ENCODE peak calls at places on chromosomes 13 and 19, in five cellular contexts. One of them, this sample, is unnamed.

GRCh38 chr19:29380581-29380980 is 145.2 kb upstream of the VSTM2B start:
- DNase-seq in trophoblast cell: no peak
- DNase-seq in H1: no peak
- DNase-seq in H9: peak
- DNase-seq in neuronal stem cell: no peak
- DNase-seq in this sample: no peak

GRCh38 chr19:4326837-4327251 is 11.8 kb downstream of the STAP2 start:
- DNase-seq in H9: peak
- DNase-seq in neuronal stem cell: peak
- DNase-seq in H1: peak
- DNase-seq in trophoblast cell: no peak
- DNase-seq in this sample: no peak

GRCh38 chr13:109072505-109072904 is 443.1 kb downstream of the MYO16 start:
- DNase-seq in trophoblast cell: peak
- DNase-seq in H9: no peak
- DNase-seq in H1: no peak
- DNase-seq in neuronal stem cell: no peak
- DNase-seq in this sample: no peak

GRCh38 chr13:113139580-113139979 is 17.0 kb downstream of the F10 start:
- DNase-seq in H9: no peak
- DNase-seq in trophoblast cell: no peak
- DNase-seq in neuronal stem cell: no peak
- DNase-seq in H1: no peak
- DNase-seq in this sample: no peak

GRCh38 chr19:39398297-39398864 is 7.2 kb downstream of the MED29 start:
- DNase-seq in neuronal stem cell: no peak
- DNase-seq in H9: no peak
- DNase-seq in H1: no peak
- DNase-seq in trophoblast cell: peak
- DNase-seq in this sample: peak

GRCh38 chr19:16142032-16142580 is 1.4 kb upstream of the HSH2D start:
- DNase-seq in H1: no peak
- DNase-seq in trophoblast cell: no peak
- DNase-seq in H9: no peak
- DNase-seq in neuronal stem cell: no peak
- DNase-seq in this sample: no peak

GRCh38 chr13:78160793-78161192 is 242.2 kb upstream of the EDNRB start:
- DNase-seq in trophoblast cell: peak
- DNase-seq in neuronal stem cell: no peak
- DNase-seq in H1: no peak
- DNase-seq in H9: no peak
- DNase-seq in this sample: peak

GRCh38 chr19:10112895-10113591 is 1.6 kb downstream of the P2RY11 start:
- DNase-seq in H1: peak
- DNase-seq in neuronal stem cell: no peak
- DNase-seq in trophoblast cell: peak
- DNase-seq in H9: peak
- DNase-seq in this sample: no peak

GRCh38 chr19:19405919-19406877 is 723 bp downstream of the GATAD2A start:
- DNase-seq in trophoblast cell: peak
- DNase-seq in neuronal stem cell: peak
- DNase-seq in H9: peak
- DNase-seq in H1: peak
- DNase-seq in this sample: peak

GRCh38 chr19:35868172-35868822 is at the start of gene APLP1:
- DNase-seq in neuronal stem cell: peak
- DNase-seq in H1: peak
- DNase-seq in trophoblast cell: peak
- DNase-seq in H9: peak
- DNase-seq in this sample: peak

GRCh38 chr13:40187836-40188591 is 478.4 kb downstream of the FOXO1 start:
- DNase-seq in H9: peak
- DNase-seq in H1: no peak
- DNase-seq in trophoblast cell: no peak
- DNase-seq in neuronal stem cell: no peak
- DNase-seq in this sample: no peak

GRCh38 chr13:94858856-94859811 is 146.8 kb upstream of the SOX21 start:
- DNase-seq in neuronal stem cell: no peak
- DNase-seq in H9: peak
- DNase-seq in trophoblast cell: no peak
- DNase-seq in H1: no peak
- DNase-seq in this sample: peak

GRCh38 chr13:42274386-42275097 is 2.6 kb downstream of the AKAP11 start:
- DNase-seq in H1: no peak
- DNase-seq in neuronal stem cell: no peak
- DNase-seq in trophoblast cell: no peak
- DNase-seq in H9: no peak
- DNase-seq in this sample: no peak

GRCh38 chr19:5877869-5878268 is 7.5 kb upstream of the FUT5 start:
- DNase-seq in neuronal stem cell: peak
- DNase-seq in trophoblast cell: no peak
- DNase-seq in H1: no peak
- DNase-seq in H9: no peak
- DNase-seq in this sample: no peak

GRCh38 chr13:114124921-114125320 is 7.5 kb downstream of the RASA3 start:
- DNase-seq in trophoblast cell: no peak
- DNase-seq in neuronal stem cell: no peak
- DNase-seq in H9: no peak
- DNase-seq in H1: no peak
- DNase-seq in this sample: peak

GRCh38 chr13:101785858-101786257 is 333.4 kb downstream of the ITGBL1 start:
- DNase-seq in neuronal stem cell: peak
- DNase-seq in H9: peak
- DNase-seq in trophoblast cell: no peak
- DNase-seq in H1: peak
- DNase-seq in this sample: peak

GRCh38 chr19:11288349-11288748 is 7.6 kb upstream of the TSPAN16 start:
- DNase-seq in trophoblast cell: peak
- DNase-seq in neuronal stem cell: no peak
- DNase-seq in H9: no peak
- DNase-seq in H1: no peak
- DNase-seq in this sample: peak

GRCh38 chr19:17721821-17722220 is 2.5 kb downstream of the MAP1S start:
- DNase-seq in H1: no peak
- DNase-seq in neuronal stem cell: no peak
- DNase-seq in trophoblast cell: no peak
- DNase-seq in H9: no peak
- DNase-seq in this sample: peak

GRCh38 chr19:10773969-10774368 is 56.1 kb downstream of the DNM2 start:
- DNase-seq in neuronal stem cell: no peak
- DNase-seq in H1: no peak
- DNase-seq in H9: no peak
- DNase-seq in trophoblast cell: peak
- DNase-seq in this sample: no peak

GRCh38 chr13:73972503-73972902 is 161.7 kb downstream of the KLF12 start:
- DNase-seq in trophoblast cell: no peak
- DNase-seq in H9: no peak
- DNase-seq in H1: no peak
- DNase-seq in neuronal stem cell: no peak
- DNase-seq in this sample: no peak

GRCh38 chr13:82688400-82688999 is 1193.8 kb downstream of the SLITRK1 start:
- DNase-seq in H1: no peak
- DNase-seq in H9: no peak
- DNase-seq in trophoblast cell: no peak
- DNase-seq in neuronal stem cell: no peak
- DNase-seq in this sample: peak

GRCh38 chr19:35932291-35932936 is 3.8 kb upstream of the LRFN3 start:
- DNase-seq in H1: no peak
- DNase-seq in H9: no peak
- DNase-seq in trophoblast cell: no peak
- DNase-seq in neuronal stem cell: no peak
- DNase-seq in this sample: no peak

GRCh38 chr13:109275848-109276247 is 510.5 kb downstream of the IRS2 start:
- DNase-seq in H1: no peak
- DNase-seq in neuronal stem cell: no peak
- DNase-seq in H9: peak
- DNase-seq in trophoblast cell: no peak
- DNase-seq in this sample: peak

GRCh38 chr19:6238643-6239281 is 41.0 kb downstream of the MLLT1 start:
- DNase-seq in trophoblast cell: no peak
- DNase-seq in H1: no peak
- DNase-seq in neuronal stem cell: no peak
- DNase-seq in H9: no peak
- DNase-seq in this sample: no peak

GRCh38 chr13:25905411-25906010 is 146.3 kb downstream of the SHISA2 start:
- DNase-seq in H9: no peak
- DNase-seq in neuronal stem cell: no peak
- DNase-seq in H1: no peak
- DNase-seq in trophoblast cell: no peak
- DNase-seq in this sample: no peak

GRCh38 chr19:37885392-37885791 is 21.0 kb downstream of the WDR87 start:
- DNase-seq in neuronal stem cell: no peak
- DNase-seq in H1: no peak
- DNase-seq in trophoblast cell: no peak
- DNase-seq in H9: no peak
- DNase-seq in this sample: no peak

GRCh38 chr13:99191336-99191899 is 9.2 kb upstream of the UBAC2 start:
- DNase-seq in trophoblast cell: peak
- DNase-seq in H1: no peak
- DNase-seq in H9: no peak
- DNase-seq in neuronal stem cell: no peak
- DNase-seq in this sample: no peak

GRCh38 chr19:47503130-47503822 is 11.6 kb downstream of the NAPA start:
- DNase-seq in neuronal stem cell: no peak
- DNase-seq in H9: no peak
- DNase-seq in trophoblast cell: no peak
- DNase-seq in H1: no peak
- DNase-seq in this sample: no peak

GRCh38 chr19:5186293-5187050 is 154.1 kb downstream of the PTPRS start:
- DNase-seq in H1: no peak
- DNase-seq in H9: no peak
- DNase-seq in trophoblast cell: peak
- DNase-seq in neuronal stem cell: no peak
- DNase-seq in this sample: no peak

GRCh38 chr13:24910502-24911134 is 146.6 kb downstream of the RNF17 start:
- DNase-seq in H9: no peak
- DNase-seq in trophoblast cell: no peak
- DNase-seq in H1: no peak
- DNase-seq in neuronal stem cell: no peak
- DNase-seq in this sample: no peak

GRCh38 chr13:106493569-106493968 is 41.9 kb downstream of the EFNB2 start:
- DNase-seq in H9: no peak
- DNase-seq in trophoblast cell: peak
- DNase-seq in H1: no peak
- DNase-seq in neuronal stem cell: no peak
- DNase-seq in this sample: no peak

DNA sequence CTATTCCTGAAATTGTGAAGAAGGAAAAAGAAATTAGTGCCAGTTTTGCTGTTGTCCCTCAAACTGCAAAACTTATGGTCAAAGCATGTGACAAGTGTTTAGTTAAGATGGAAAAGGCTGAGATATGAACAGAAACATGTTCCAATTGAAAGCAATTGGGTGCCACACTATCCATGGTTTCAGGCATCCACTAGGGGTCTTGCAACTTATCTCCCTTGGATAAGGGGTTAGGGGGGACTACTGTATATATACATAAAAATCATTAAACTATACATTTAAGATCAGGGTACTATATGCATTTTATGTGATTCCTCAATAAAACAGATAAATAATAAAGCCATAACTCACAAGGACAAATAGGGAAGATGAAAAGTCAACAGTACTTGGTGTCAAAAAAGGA is 8.3 kb downstream of the SPART start:
- DNase-seq in H9: no peak
- DNase-seq in neuronal stem cell: no peak
- DNase-seq in trophoblast cell: no peak
- DNase-seq in H1: no peak
- DNase-seq in this sample: no peak
- H2BK12ac ChIP-seq in H9: no peak
- H2BK12ac ChIP-seq in neuronal stem cell: no peak
- H2BK12ac ChIP-seq in trophoblast cell: no peak
- H2BK12ac ChIP-seq in H1: no peak
- H2BK12ac ChIP-seq in this sample: no peak

GRCh38 chr13:43284162-43284561 is 260.8 kb downstream of the DNAJC15 start:
- DNase-seq in neuronal stem cell: no peak
- DNase-seq in trophoblast cell: no peak
- DNase-seq in H1: no peak
- DNase-seq in H9: no peak
- DNase-seq in this sample: peak
- H2BK120ac ChIP-seq in neuronal stem cell: no peak
- H2BK120ac ChIP-seq in trophoblast cell: no peak
- H2BK120ac ChIP-seq in H1: no peak
- H2BK120ac ChIP-seq in H9: no peak
- H2BK120ac ChIP-seq in this sample: no peak

GRCh38 chr13:83827338-83827737 is 54.9 kb downstream of the SLITRK1 start:
- DNase-seq in trophoblast cell: no peak
- DNase-seq in neuronal stem cell: no peak
- DNase-seq in H1: no peak
- DNase-seq in H9: no peak
- DNase-seq in this sample: no peak

GRCh38 chr13:83829800-83830199 is 52.5 kb downstream of the SLITRK1 start:
- DNase-seq in H9: no peak
- DNase-seq in trophoblast cell: no peak
- DNase-seq in H1: no peak
- DNase-seq in neuronal stem cell: no peak
- DNase-seq in this sample: no peak

DNA sequence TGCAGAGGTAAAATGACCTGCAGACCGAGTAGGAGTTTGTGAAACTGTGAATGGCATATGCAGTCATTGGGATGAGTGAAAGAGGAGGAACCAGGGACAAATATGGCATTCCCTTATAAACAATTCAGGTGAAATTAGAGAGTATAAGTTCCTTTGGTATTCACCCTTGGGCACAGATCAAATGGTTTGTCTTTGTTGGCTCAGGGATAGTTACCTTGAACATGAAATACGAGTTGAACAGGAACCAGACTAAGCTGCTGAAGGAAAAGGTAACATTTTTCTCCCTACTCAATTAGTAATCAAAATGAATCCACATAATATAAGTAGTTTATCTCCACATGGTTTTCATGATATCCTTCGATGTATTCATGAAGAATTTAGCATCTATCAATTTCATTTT is 50.5 kb downstream of the SLITRK1 start:
- DNase-seq in trophoblast cell: no peak
- DNase-seq in H1: no peak
- DNase-seq in neuronal stem cell: no peak
- DNase-seq in H9: no peak
- DNase-seq in this sample: no peak
- H2BK12ac ChIP-seq in trophoblast cell: no peak
- H2BK12ac ChIP-seq in H1: no peak
- H2BK12ac ChIP-seq in neuronal stem cell: no peak
- H2BK12ac ChIP-seq in H9: no peak
- H2BK12ac ChIP-seq in this sample: no peak

GRCh38 chr19:45884682-45885555 is 1.0 kb downstream of the IRF2BP1 start:
- DNase-seq in neuronal stem cell: no peak
- DNase-seq in H1: no peak
- DNase-seq in H9: peak
- DNase-seq in trophoblast cell: peak
- DNase-seq in this sample: no peak
- H2BK120ac ChIP-seq in neuronal stem cell: no peak
- H2BK120ac ChIP-seq in H1: no peak
- H2BK120ac ChIP-seq in H9: no peak
- H2BK120ac ChIP-seq in trophoblast cell: no peak
- H2BK120ac ChIP-seq in this sample: no peak

DNA sequence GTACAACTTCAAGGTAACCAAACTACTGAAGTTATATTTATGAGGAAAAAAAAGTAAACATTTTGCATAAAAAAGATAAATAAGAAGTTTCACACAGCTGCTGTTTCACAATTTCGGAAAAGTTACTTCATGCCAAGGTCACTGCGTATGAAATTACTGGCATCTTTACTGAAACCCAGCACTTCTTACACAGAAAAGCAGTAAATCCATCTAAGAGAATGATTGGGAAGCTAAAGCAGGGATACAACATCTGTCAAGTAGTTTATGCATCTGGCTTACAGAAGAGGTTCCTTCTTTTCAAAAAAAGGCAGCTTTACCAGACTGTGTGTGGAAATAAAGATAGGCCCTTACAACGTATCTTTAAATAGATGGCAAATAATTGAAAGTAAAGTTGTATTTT is 733.6 kb upstream of the ATXN8OS start:
- DNase-seq in trophoblast cell: no peak
- DNase-seq in H1: no peak
- DNase-seq in neuronal stem cell: no peak
- DNase-seq in H9: no peak
- DNase-seq in this sample: peak
- H2BK12ac ChIP-seq in trophoblast cell: no peak
- H2BK12ac ChIP-seq in H1: no peak
- H2BK12ac ChIP-seq in neuronal stem cell: no peak
- H2BK12ac ChIP-seq in H9: no peak
- H2BK12ac ChIP-seq in this sample: no peak

This sample was measured in mesenchymal stem cell.